ENCODE peak calls at places on chromosome 17, in seven cellular contexts. C, E, N, K, G, T and W are unnamed samples.
A peak's percentile ranks its signal among the peaks of the same experiment; 100 is the strongest.

GRCh38 chr17:3529817-3530741 is 27.5 kb downstream of the TRPV3 start:
- DNase-seq in C (peak; percentile 81), G (peak; percentile 87), E (peak; percentile 47), K (no peak), N (peak; percentile 70), T (no peak), W (no peak)

GRCh38 chr17:81397314-81398169 is 2.3 kb downstream of the BAHCC1 start:
- DNase-seq in C (peak; percentile 84), E (peak; percentile 75), G (peak; percentile 93), K (no peak), T (no peak), N (peak; percentile 94), W (no peak)

GRCh38 chr17:4808378-4808767 is 1.4 kb downstream of the PLD2 start:
- DNase-seq in E (peak; percentile 26), K (no peak), C (no peak), N (no peak), G (no peak), T (no peak), W (no peak)

GRCh38 chr17:64471440-64471839 is 22.5 kb downstream of the MILR1 start:
- DNase-seq in T (no peak), K (no peak), G (no peak), E (no peak), N (no peak), C (no peak), W (no peak)

GRCh38 chr17:29587591-29587990 is 1.9 kb downstream of the GIT1 start:
- DNase-seq in K (no peak), E (no peak), C (no peak), T (no peak), N (no peak), G (no peak), W (no peak)

GRCh38 chr17:42918902-42919521 is 18.4 kb downstream of the G6PC1 start:
- DNase-seq in T (no peak), E (peak; percentile 11), C (no peak), K (no peak), N (no peak), G (peak; percentile 55), W (no peak)

GRCh38 chr17:36813357-36813756 is 123.9 kb upstream of the LHX1 start:
- DNase-seq in T (no peak), N (no peak), C (no peak), G (no peak), K (no peak), E (no peak), W (no peak)

GRCh38 chr17:28667870-28668269 is 5.9 kb downstream of the SUPT6H start:
- DNase-seq in G (no peak), E (peak; percentile 18), C (no peak), T (no peak), K (no peak), N (no peak), W (no peak)

GRCh38 chr17:740240-741055 is 8.1 kb downstream of the TLCD3A start:
- DNase-seq in C (no peak), T (no peak), N (no peak), G (no peak), K (no peak), E (no peak), W (peak; percentile 74)

GRCh38 chr17:5111402-5112204 is at the start of gene ZNF232:
- DNase-seq in C (peak; percentile 98), E (peak; percentile 91), T (peak; percentile 86), K (peak; percentile 91), G (peak; percentile 94), N (peak; percentile 91), W (peak; percentile 98)

GRCh38 chr17:30336369-30337171 is 2.7 kb upstream of the TMIGD1 start:
- DNase-seq in C (peak; percentile 82), T (peak; percentile 45), G (peak; percentile 95), E (peak; percentile 60), K (peak; percentile 79), N (peak; percentile 29), W (peak; percentile 91)

GRCh38 chr17:75785770-75786538 is 1.3 kb downstream of the UNK start:
- DNase-seq in N (no peak), E (peak; percentile 51), T (no peak), G (no peak), C (no peak), K (no peak), W (peak; percentile 59)

GRCh38 chr17:19470529-19471261 is 59.7 kb downstream of the RNF112 start:
- DNase-seq in T (no peak), N (no peak), E (peak; percentile 77), K (no peak), C (peak; percentile 67), G (no peak), W (no peak)

GRCh38 chr17:44642861-44643260 is 13.4 kb upstream of the MEIOC start:
- DNase-seq in T (no peak), E (no peak), K (no peak), C (no peak), N (no peak), G (no peak), W (no peak)

GRCh38 chr17:64537488-64537887 is 30.7 kb downstream of the CEP95 start:
- DNase-seq in C (no peak), K (no peak), G (no peak), N (no peak), T (no peak), E (no peak), W (no peak)

GRCh38 chr17:63289931-63290330 is 156.2 kb downstream of the CYB561 start:
- DNase-seq in G (no peak), K (no peak), N (no peak), C (no peak), T (no peak), E (no peak), W (no peak)

GRCh38 chr17:16969931-16970906 is 1.7 kb downstream of the TNFRSF13B start:
- DNase-seq in T (no peak), K (no peak), C (no peak), E (no peak), G (no peak), N (no peak), W (no peak)
- H2AFZ ChIP-seq in T (no peak overlapping the region), K (no peak overlapping the region), C (no peak overlapping the region), E (no peak overlapping the region), G (no peak overlapping the region), N (no peak overlapping the region), W (no peak overlapping the region)

GRCh38 chr17:22128171-22128570 is 435.8 kb downstream of the KCNJ18 start:
- DNase-seq in T (no peak), K (no peak), G (no peak), N (no peak), E (no peak), C (no peak), W (no peak)
- H3K9me3 ChIP-seq in T (no peaks in the 10 kb centered on the region), K (peaks cover 14% of the 10 kb centered on the region), G (peaks cover 57% of the 10 kb centered on the region), N (no peaks in the 10 kb centered on the region), E (no peaks in the 10 kb centered on the region), C (peaks cover 14% of the 10 kb centered on the region), W (peaks cover 2% of the 10 kb centered on the region)

GRCh38 chr17:57620576-57620975 is 124.5 kb downstream of the CCDC182 start:
- DNase-seq in C (no peak), N (no peak), G (no peak), K (no peak), E (no peak), T (no peak), W (no peak)

GRCh38 chr17:57623620-57624019 is 121.5 kb downstream of the CCDC182 start:
- DNase-seq in E (no peak), N (no peak), T (no peak), G (no peak), K (no peak), C (no peak), W (peak; percentile 77)

GRCh38 chr17:57622886-57623433 is 122.1 kb downstream of the CCDC182 start:
- DNase-seq in E (peak; percentile 52), K (no peak), C (peak; percentile 74), N (no peak), G (peak; percentile 43), T (no peak), W (peak; percentile 95)

GRCh38 chr17:57624390-57624789 is 120.7 kb downstream of the CCDC182 start:
- DNase-seq in E (no peak), N (no peak), T (no peak), C (no peak), G (no peak), K (no peak), W (no peak)

GRCh38 chr17:57622327-57622885 is 122.7 kb downstream of the CCDC182 start:
- DNase-seq in K (no peak), G (no peak), T (no peak), C (no peak), N (no peak), E (no peak), W (peak; percentile 74)
- H3K4me3 ChIP-seq in K (no peak overlapping the region), G (no peak overlapping the region), T (no peak overlapping the region), C (no peak overlapping the region), N (no peak overlapping the region), E (no peak overlapping the region), W (peak overlapping the region; percentile 45)

DNA sequence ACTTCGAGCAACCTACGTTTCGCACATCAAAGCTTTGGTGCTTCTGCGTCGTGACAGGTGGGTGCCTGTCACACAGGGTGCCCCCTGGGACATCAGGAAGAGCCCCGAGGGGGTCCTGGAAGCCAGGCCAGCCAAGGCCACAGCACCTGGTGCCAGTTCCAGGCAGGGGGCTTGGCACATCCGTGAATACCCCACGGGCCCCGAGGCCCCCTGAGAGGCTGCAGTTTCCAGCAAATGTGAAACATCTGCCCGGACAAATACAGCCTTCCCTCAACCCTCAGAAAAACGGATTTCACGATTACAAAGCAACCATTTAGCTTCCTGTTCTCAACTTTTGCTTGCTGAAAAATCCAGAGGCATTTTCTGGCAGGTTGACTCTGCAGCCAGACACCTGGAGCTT is 109.3 kb upstream of the METRNL start:
- DNase-seq in G (no peak), K (no peak), N (no peak), T (no peak), C (no peak), E (no peak), W (peak; percentile 73)
- H2AFZ ChIP-seq in G (no peak overlapping the region), K (no peak overlapping the region), N (no peak overlapping the region), T (no peak overlapping the region), C (no peak overlapping the region), E (no peak overlapping the region), W (no peak overlapping the region)

DNA sequence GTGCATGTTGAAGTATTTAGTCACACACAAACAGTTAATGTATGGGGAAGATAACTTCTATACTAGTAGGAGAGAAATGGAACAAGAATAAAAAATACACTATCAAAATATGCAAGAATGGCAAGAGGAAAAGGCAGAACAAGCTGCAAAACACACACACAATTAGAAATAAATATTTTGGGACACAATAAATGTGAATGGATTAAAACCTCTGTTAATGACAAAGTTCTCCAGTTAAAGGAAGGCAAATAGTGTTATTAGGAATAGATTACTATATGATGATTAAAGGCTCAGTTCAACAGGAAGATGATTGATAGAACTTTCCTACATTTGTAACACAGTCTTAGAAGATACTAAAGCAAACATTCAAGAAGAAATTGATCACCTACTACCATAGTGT is 106.3 kb upstream of the ZNF750 start:
- DNase-seq in T (no peak), E (no peak), G (no peak), N (no peak), K (no peak), C (no peak), W (no peak)
- H3K9me3 ChIP-seq in T (peaks cover 6% of the 10 kb centered on the region), E (no peaks in the 10 kb centered on the region), G (peaks cover 19% of the 10 kb centered on the region), N (peaks cover 84% of the 10 kb centered on the region), K (peaks cover 24% of the 10 kb centered on the region), C (peaks cover 19% of the 10 kb centered on the region), W (peaks cover 51% of the 10 kb centered on the region)